ENCODE peak calls at places on chromosomes 5 and 9, in eight cellular contexts. X is NCI-H1417; W is adipocyte; Y is mucosa of gallbladder; A is central memory CD4-positive, alpha-beta T cell; E is activated T-helper 2 cell treated with anti-CD3 and anti-CD28 coated beads, Interferon-gamma antibody, Interleukin-2, Interleukin-4, amounts not matched to agents 10 μg/mL and 5 μg/mL and 100 μg/mL, durations not matched to agents 14 hours and 24 hours and 36 hours; G is activated T-cell treated with anti-CD3 and anti-CD28 coated beads, Interleukin-2, amount 50 U/mL, for 4 hours; P is psoas muscle. T is an unnamed sample.

GRCh38 chr5:39119404-39120051 is 45.3 kb upstream of the RICTOR start:
- DNase-seq in X (no peak), W (no peak), Y (no peak), A (no peak), E (no peak), G (no peak), P (no peak), T (no peak)

GRCh38 chr5:10885026-10885425 is 124.0 kb upstream of the DAP start:
- DNase-seq in X (no peak), W (peak; percentile 32), Y (no peak), A (no peak), E (no peak), G (no peak), P (no peak), T (no peak)

GRCh38 chr9:18362901-18363685 is 110.9 kb upstream of the ADAMTSL1 start:
- DNase-seq in X (no peak), W (peak; percentile 70), Y (no peak), A (no peak), E (no peak), G (no peak), P (no peak), T (no peak)

GRCh38 chr9:112351184-112351583 is 17.8 kb upstream of the PTBP3 start:
- DNase-seq in X (no peak), W (no peak), Y (no peak), A (no peak), E (no peak), G (no peak), P (no peak), T (no peak)

GRCh38 chr9:87389936-87390335 is 107.7 kb upstream of the DAPK1 start:
- DNase-seq in X (no peak), W (no peak), Y (no peak), A (no peak), E (no peak), G (no peak), P (no peak), T (no peak)

GRCh38 chr5:177385720-177386119 is 1.5 kb downstream of the SLC34A1 start:
- DNase-seq in X (no peak), W (no peak), Y (no peak), A (no peak), E (no peak), G (no peak), P (no peak), T (no peak)

GRCh38 chr5:150159741-150160179 is 4.1 kb upstream of the PDGFRB start:
- DNase-seq in X (no peak), W (peak; percentile 67), Y (no peak), A (no peak), E (no peak), G (no peak), P (peak; percentile 76), T (peak; percentile 74)

GRCh38 chr9:136088939-136089696 is 6.0 kb downstream of the NACC2 start:
- DNase-seq in X (peak; percentile 39), W (no peak), Y (no peak), A (no peak), E (no peak), G (no peak), P (peak; percentile 75), T (no peak)

GRCh38 chr5:61229416-61229815 is 67.1 kb upstream of the SMIM15 start:
- DNase-seq in X (no peak), W (no peak), Y (no peak), A (no peak), E (no peak), G (no peak), P (no peak), T (no peak)

GRCh38 chr5:172288465-172288864 is 4.9 kb upstream of the UBTD2 start:
- DNase-seq in X (no peak), W (peak; percentile 58), Y (no peak), A (no peak), E (no peak), G (no peak), P (no peak), T (no peak)

GRCh38 chr9:77597057-77597456 is 51.1 kb downstream of the GNA14 start:
- DNase-seq in X (no peak), W (peak; percentile 24), Y (no peak), A (no peak), E (no peak), G (no peak), P (no peak), T (no peak)

GRCh38 chr5:167315762-167316161 is 975.7 kb upstream of the WWC1 start:
- DNase-seq in X (no peak), W (no peak), Y (no peak), A (no peak), E (no peak), G (no peak), P (no peak), T (no peak)

GRCh38 chr5:151863566-151863965 is 61.1 kb downstream of the GLRA1 start:
- DNase-seq in X (no peak), W (no peak), Y (no peak), A (no peak), E (no peak), G (no peak), P (no peak), T (no peak)

GRCh38 chr5:135009736-135010501 is 24.1 kb downstream of the PITX1 start:
- DNase-seq in X (no peak), W (peak; percentile 22), Y (no peak), A (no peak), E (no peak), G (no peak), P (no peak), T (no peak)

GRCh38 chr5:148005788-148006520 is 57.8 kb upstream of the SPINK5 start:
- DNase-seq in X (no peak), W (no peak), Y (no peak), A (no peak), E (no peak), G (no peak), P (no peak), T (no peak)

GRCh38 chr9:136700959-136701664 is 11.3 kb upstream of the DIPK1B start:
- DNase-seq in X (no peak), W (no peak), Y (no peak), A (peak; percentile 55), E (peak; percentile 61), G (peak; percentile 38), P (no peak), T (no peak)

T was measured in ovary.